ENCODE peak calls at places on chromosomes 16 and 17, in ten cellular contexts. Q is activated gamma-delta T cell treated with anti-CD3 and anti-CD28 coated beads, Interleukin-2, amount 50 U/mL, for 16 hours; K is midbrain; H is hippocampal formation; F is nucleus accumbens; N is activated naive CD4-positive, alpha-beta T cell; U is substantia nigra; B is GM12891; X is stimulated activated CD4-positive, alpha-beta T cell treated with anti-CD3 and anti-CD28 coated beads, Interleukin-1b, Interleukin-23, amount 100 ng/mL, for 1 hour; Y is endothelial cell. R is an unnamed sample.

GRCh38 chr17:1511756-1512321 is 4.6 kb downstream of the INPP5K start:
- DNase-seq in Q (no peak), K (peak; percentile 9), H (no peak), F (no peak), N (no peak), U (no peak), B (no peak), X (no peak), Y (no peak), R (no peak)

GRCh38 chr17:83103200-83103937 is 24.0 kb downstream of the METRNL start:
- DNase-seq in Q (no peak), K (no peak), H (no peak), F (no peak), N (peak; percentile 20), U (no peak), B (no peak), X (no peak), Y (no peak), R (peak; percentile 93)

GRCh38 chr16:65285128-65286120 is 163.6 kb upstream of the CDH11 start:
- DNase-seq in Q (no peak), K (no peak), H (no peak), F (no peak), N (no peak), U (no peak), B (no peak), X (no peak), Y (no peak), R (no peak)

GRCh38 chr17:77285594-77286390 is 145.0 kb downstream of the SEC14L1 start:
- DNase-seq in Q (no peak), K (no peak), H (no peak), F (peak; percentile 12), N (no peak), U (peak; percentile 55), B (no peak), X (no peak), Y (no peak), R (no peak)

GRCh38 chr16:75048546-75048945 is 49.7 kb downstream of the ZNRF1 start:
- DNase-seq in Q (no peak), K (no peak), H (no peak), F (no peak), N (no peak), U (no peak), B (no peak), X (no peak), Y (no peak), R (no peak)

GRCh38 chr16:81443688-81444447 is 740 bp upstream of the CMIP start:
- DNase-seq in Q (no peak), K (no peak), H (no peak), F (no peak), N (peak; percentile 7), U (no peak), B (no peak), X (no peak), Y (no peak), R (no peak)

GRCh38 chr16:51151951-51152663 is 1.0 kb upstream of the SALL1 start:
- DNase-seq in Q (no peak), K (peak; percentile 95), H (peak; percentile 93), F (peak; percentile 93), N (no peak), U (peak; percentile 93), B (no peak), X (no peak), Y (peak; percentile 94), R (peak; percentile 88)

GRCh38 chr16:79509221-79509631 is 91.3 kb downstream of the MAF start:
- DNase-seq in Q (no peak), K (peak; percentile 76), H (peak; percentile 69), F (peak; percentile 74), N (no peak), U (peak; percentile 69), B (no peak), X (no peak), Y (peak; percentile 59), R (no peak)

GRCh38 chr17:76318586-76318985 is 10.5 kb upstream of the QRICH2 start:
- DNase-seq in Q (no peak), K (no peak), H (no peak), F (no peak), N (no peak), U (no peak), B (no peak), X (no peak), Y (no peak), R (no peak)

GRCh38 chr16:49274936-49275730 is 6.5 kb downstream of the CBLN1 start:
- DNase-seq in Q (no peak), K (no peak), H (no peak), F (no peak), N (no peak), U (no peak), B (no peak), X (no peak), Y (peak; percentile 36), R (peak; percentile 45)

GRCh38 chr16:89034573-89034961 is 57.6 kb upstream of the CBFA2T3 start:
- DNase-seq in Q (no peak), K (no peak), H (no peak), F (no peak), N (no peak), U (no peak), B (no peak), X (no peak), Y (no peak), R (no peak)

GRCh38 chr17:47323382-47324223 is at the start of gene EFCAB13:
- DNase-seq in Q (peak; percentile 52), K (peak; percentile 28), H (no peak), F (peak; percentile 62), N (peak; percentile 66), U (peak; percentile 73), B (peak; percentile 60), X (peak; percentile 42), Y (peak; percentile 89), R (peak; percentile 96)

GRCh38 chr17:44559288-44560249 is 2.3 kb downstream of the FZD2 start:
- DNase-seq in Q (no peak), K (no peak), H (no peak), F (no peak), N (no peak), U (no peak), B (no peak), X (no peak), Y (no peak), R (no peak)

GRCh38 chr17:8948462-8948861 is 17.0 kb downstream of the PIK3R5 start:
- DNase-seq in Q (no peak), K (no peak), H (no peak), F (no peak), N (no peak), U (no peak), B (no peak), X (no peak), Y (no peak), R (no peak)

GRCh38 chr16:1772362-1772907 is at the start of gene EME2:
- DNase-seq in Q (no peak), K (no peak), H (no peak), F (no peak), N (peak; percentile 47), U (no peak), B (peak; percentile 54), X (no peak), Y (no peak), R (no peak)

GRCh38 chr17:29929006-29929543 is 953 bp downstream of the SSH2 start:
- DNase-seq in Q (no peak), K (no peak), H (peak; percentile 46), F (peak; percentile 49), N (no peak), U (no peak), B (no peak), X (no peak), Y (peak; percentile 17), R (no peak)

GRCh38 chr16:19613834-19614233 is 58.3 kb downstream of the VPS35L start:
- DNase-seq in Q (no peak), K (no peak), H (no peak), F (no peak), N (no peak), U (no peak), B (no peak), X (no peak), Y (no peak), R (no peak)

GRCh38 chr16:72298947-72299346 is 127.0 kb upstream of the PMFBP1 start:
- DNase-seq in Q (no peak), K (no peak), H (no peak), F (no peak), N (no peak), U (no peak), B (no peak), X (no peak), Y (no peak), R (no peak)

GRCh38 chr17:20922128-20922670 is 120.6 kb downstream of the USP22 start:
- DNase-seq in Q (no peak), K (no peak), H (no peak), F (no peak), N (no peak), U (no peak), B (no peak), X (no peak), Y (no peak), R (no peak)

GRCh38 chr17:74158761-74159160 is 44.7 kb upstream of the RPL38 start:
- DNase-seq in Q (no peak), K (no peak), H (no peak), F (no peak), N (no peak), U (no peak), B (no peak), X (no peak), Y (no peak), R (no peak)

GRCh38 chr16:75023019-75023418 is 24.2 kb downstream of the ZNRF1 start:
- DNase-seq in Q (no peak), K (no peak), H (no peak), F (no peak), N (no peak), U (no peak), B (no peak), X (no peak), Y (no peak), R (no peak)

GRCh38 chr17:48543854-48544355 is 1.0 kb downstream of the HOXB2 start:
- DNase-seq in Q (no peak), K (no peak), H (no peak), F (no peak), N (peak; percentile 31), U (no peak), B (no peak), X (no peak), Y (no peak), R (no peak)

GRCh38 chr16:87791295-87792204 is 25.8 kb upstream of the KLHDC4 start:
- DNase-seq in Q (no peak), K (peak; percentile 81), H (peak; percentile 86), F (peak; percentile 80), N (no peak), U (peak; percentile 84), B (no peak), X (no peak), Y (no peak), R (no peak)

GRCh38 chr17:69884361-69884760 is 190.7 kb upstream of the KCNJ16 start:
- DNase-seq in Q (no peak), K (no peak), H (no peak), F (no peak), N (no peak), U (no peak), B (no peak), X (no peak), Y (no peak), R (no peak)

GRCh38 chr17:75998327-75998795 is 2.3 kb upstream of the CDK3 start:
- DNase-seq in Q (no peak), K (no peak), H (no peak), F (no peak), N (no peak), U (no peak), B (no peak), X (no peak), Y (no peak), R (no peak)

GRCh38 chr16:72203401-72203800 is 31.4 kb upstream of the PMFBP1 start:
- DNase-seq in Q (no peak), K (peak; percentile 22), H (no peak), F (peak; percentile 27), N (no peak), U (peak; percentile 27), B (peak; percentile 28), X (no peak), Y (no peak), R (no peak)

GRCh38 chr17:62581769-62582168 is 45.7 kb upstream of the MRC2 start:
- DNase-seq in Q (no peak), K (no peak), H (no peak), F (no peak), N (no peak), U (no peak), B (no peak), X (no peak), Y (no peak), R (no peak)

R was measured in WTC11.